ENCODE peak calls at places on chromosomes 13 and 19, in ten cellular contexts. One of them, this sample, is unnamed. For H3K9me3, the result is how much of the 10 kb centered on the place peaks cover.

GRCh38 chr19:46429999-46430398 is 1.3 kb upstream of the PNMA8C start:
- DNase-seq in Caco-2: no peak
- DNase-seq in CD8-positive, alpha-beta T cell: no peak
- DNase-seq in fibroblast of lung: no peak
- DNase-seq in aorta: no peak
- DNase-seq in mucosa of descending colon: no peak
- DNase-seq in upper lobe of left lung: no peak
- DNase-seq in IMR-90: no peak
- DNase-seq in heart right ventricle: no peak
- DNase-seq in K562: no peak
- DNase-seq in this sample: no peak

GRCh38 chr19:17266026-17266425 is 1.2 kb upstream of the BABAM1 start:
- DNase-seq in IMR-90: no peak
- DNase-seq in upper lobe of left lung: no peak
- DNase-seq in fibroblast of lung: no peak
- DNase-seq in Caco-2: no peak
- DNase-seq in aorta: no peak
- DNase-seq in mucosa of descending colon: no peak
- DNase-seq in CD8-positive, alpha-beta T cell: no peak
- DNase-seq in K562: no peak
- DNase-seq in heart right ventricle: no peak
- DNase-seq in this sample: no peak

GRCh38 chr19:40433391-40434216 is 7.8 kb upstream of the SERTAD1 start:
- DNase-seq in mucosa of descending colon: peak
- DNase-seq in upper lobe of left lung: peak
- DNase-seq in IMR-90: peak
- DNase-seq in K562: peak
- DNase-seq in fibroblast of lung: peak
- DNase-seq in Caco-2: peak
- DNase-seq in aorta: peak
- DNase-seq in heart right ventricle: peak
- DNase-seq in CD8-positive, alpha-beta T cell: peak
- DNase-seq in this sample: peak

GRCh38 chr19:54188224-54188871 is 1.0 kb downstream of the MBOAT7 start:
- DNase-seq in heart right ventricle: no peak
- DNase-seq in upper lobe of left lung: no peak
- DNase-seq in Caco-2: no peak
- DNase-seq in fibroblast of lung: peak
- DNase-seq in mucosa of descending colon: peak
- DNase-seq in aorta: no peak
- DNase-seq in K562: peak
- DNase-seq in IMR-90: peak
- DNase-seq in CD8-positive, alpha-beta T cell: peak
- DNase-seq in this sample: no peak

GRCh38 chr19:13149628-13150186 is 468 bp downstream of the STX10 start:
- DNase-seq in heart right ventricle: peak
- DNase-seq in IMR-90: no peak
- DNase-seq in fibroblast of lung: peak
- DNase-seq in upper lobe of left lung: peak
- DNase-seq in CD8-positive, alpha-beta T cell: no peak
- DNase-seq in aorta: peak
- DNase-seq in Caco-2: peak
- DNase-seq in mucosa of descending colon: no peak
- DNase-seq in K562: peak
- DNase-seq in this sample: peak

GRCh38 chr19:2391118-2391725 is 31.2 kb downstream of the TMPRSS9 start:
- DNase-seq in Caco-2: peak
- DNase-seq in heart right ventricle: no peak
- DNase-seq in K562: peak
- DNase-seq in fibroblast of lung: peak
- DNase-seq in CD8-positive, alpha-beta T cell: peak
- DNase-seq in aorta: no peak
- DNase-seq in IMR-90: peak
- DNase-seq in upper lobe of left lung: peak
- DNase-seq in mucosa of descending colon: peak
- DNase-seq in this sample: peak

GRCh38 chr13:45121421-45121820 is 1.1 kb downstream of the GTF2F2 start:
- DNase-seq in Caco-2: no peak
- DNase-seq in aorta: no peak
- DNase-seq in fibroblast of lung: peak
- DNase-seq in upper lobe of left lung: no peak
- DNase-seq in K562: peak
- DNase-seq in mucosa of descending colon: no peak
- DNase-seq in heart right ventricle: no peak
- DNase-seq in IMR-90: peak
- DNase-seq in CD8-positive, alpha-beta T cell: no peak
- DNase-seq in this sample: no peak

GRCh38 chr19:40640744-40641143 is 39.6 kb downstream of the LTBP4 start:
- DNase-seq in Caco-2: no peak
- DNase-seq in IMR-90: peak
- DNase-seq in upper lobe of left lung: no peak
- DNase-seq in aorta: no peak
- DNase-seq in CD8-positive, alpha-beta T cell: no peak
- DNase-seq in fibroblast of lung: peak
- DNase-seq in mucosa of descending colon: no peak
- DNase-seq in heart right ventricle: peak
- DNase-seq in K562: peak
- DNase-seq in this sample: no peak

GRCh38 chr13:22487932-22488331 is 692.8 kb upstream of the SGCG start:
- DNase-seq in Caco-2: no peak
- DNase-seq in aorta: no peak
- DNase-seq in heart right ventricle: no peak
- DNase-seq in fibroblast of lung: no peak
- DNase-seq in CD8-positive, alpha-beta T cell: no peak
- DNase-seq in mucosa of descending colon: no peak
- DNase-seq in upper lobe of left lung: no peak
- DNase-seq in K562: no peak
- DNase-seq in IMR-90: no peak
- DNase-seq in this sample: no peak

GRCh38 chr13:106153041-106153440 is 382.4 kb downstream of the EFNB2 start:
- DNase-seq in Caco-2: no peak
- DNase-seq in mucosa of descending colon: no peak
- DNase-seq in aorta: no peak
- DNase-seq in fibroblast of lung: no peak
- DNase-seq in heart right ventricle: no peak
- DNase-seq in K562: no peak
- DNase-seq in upper lobe of left lung: no peak
- DNase-seq in CD8-positive, alpha-beta T cell: no peak
- DNase-seq in IMR-90: no peak
- DNase-seq in this sample: no peak

GRCh38 chr19:6802336-6803035 is 30.0 kb downstream of the VAV1 start:
- DNase-seq in CD8-positive, alpha-beta T cell: peak
- DNase-seq in mucosa of descending colon: peak
- DNase-seq in aorta: peak
- DNase-seq in K562: peak
- DNase-seq in heart right ventricle: peak
- DNase-seq in fibroblast of lung: no peak
- DNase-seq in upper lobe of left lung: peak
- DNase-seq in IMR-90: no peak
- DNase-seq in Caco-2: no peak
- DNase-seq in this sample: no peak

GRCh38 chr13:94395889-94396288 is 83.6 kb downstream of the DCT start:
- DNase-seq in K562: no peak
- DNase-seq in IMR-90: no peak
- DNase-seq in heart right ventricle: no peak
- DNase-seq in mucosa of descending colon: no peak
- DNase-seq in CD8-positive, alpha-beta T cell: no peak
- DNase-seq in fibroblast of lung: no peak
- DNase-seq in upper lobe of left lung: no peak
- DNase-seq in Caco-2: no peak
- DNase-seq in aorta: no peak
- DNase-seq in this sample: no peak

GRCh38 chr19:54454781-54455675 is 6.0 kb downstream of the LENG8 start:
- DNase-seq in Caco-2: no peak
- DNase-seq in heart right ventricle: no peak
- DNase-seq in fibroblast of lung: no peak
- DNase-seq in K562: no peak
- DNase-seq in aorta: no peak
- DNase-seq in upper lobe of left lung: no peak
- DNase-seq in mucosa of descending colon: no peak
- DNase-seq in CD8-positive, alpha-beta T cell: no peak
- DNase-seq in IMR-90: no peak
- DNase-seq in this sample: no peak

GRCh38 chr19:3642296-3642695 is 15.7 kb upstream of the CACTIN start:
- DNase-seq in mucosa of descending colon: no peak
- DNase-seq in heart right ventricle: no peak
- DNase-seq in K562: no peak
- DNase-seq in upper lobe of left lung: no peak
- DNase-seq in CD8-positive, alpha-beta T cell: no peak
- DNase-seq in Caco-2: no peak
- DNase-seq in fibroblast of lung: no peak
- DNase-seq in IMR-90: no peak
- DNase-seq in aorta: no peak
- DNase-seq in this sample: no peak

GRCh38 chr19:54162241-54162805 is 2.8 kb upstream of the LENG1 start:
- DNase-seq in Caco-2: peak
- DNase-seq in heart right ventricle: peak
- DNase-seq in IMR-90: peak
- DNase-seq in CD8-positive, alpha-beta T cell: peak
- DNase-seq in fibroblast of lung: peak
- DNase-seq in upper lobe of left lung: peak
- DNase-seq in aorta: peak
- DNase-seq in K562: peak
- DNase-seq in mucosa of descending colon: peak
- DNase-seq in this sample: peak

GRCh38 chr19:37817180-37817911 is 38.0 kb upstream of the ZNF573 start:
- DNase-seq in upper lobe of left lung: peak
- DNase-seq in CD8-positive, alpha-beta T cell: peak
- DNase-seq in fibroblast of lung: peak
- DNase-seq in K562: peak
- DNase-seq in heart right ventricle: peak
- DNase-seq in IMR-90: peak
- DNase-seq in aorta: peak
- DNase-seq in mucosa of descending colon: peak
- DNase-seq in Caco-2: no peak
- DNase-seq in this sample: no peak

GRCh38 chr19:51448745-51449093 is 9.5 kb downstream of the SIGLEC8 start:
- DNase-seq in aorta: no peak
- DNase-seq in upper lobe of left lung: no peak
- DNase-seq in CD8-positive, alpha-beta T cell: no peak
- DNase-seq in heart right ventricle: no peak
- DNase-seq in fibroblast of lung: no peak
- DNase-seq in IMR-90: no peak
- DNase-seq in Caco-2: no peak
- DNase-seq in mucosa of descending colon: no peak
- DNase-seq in K562: peak
- DNase-seq in this sample: no peak
- H3K4me3 ChIP-seq in aorta: no peak
- H3K4me3 ChIP-seq in upper lobe of left lung: no peak
- H3K4me3 ChIP-seq in CD8-positive, alpha-beta T cell: no peak
- H3K4me3 ChIP-seq in heart right ventricle: no peak
- H3K4me3 ChIP-seq in fibroblast of lung: no peak
- H3K4me3 ChIP-seq in IMR-90: no peak
- H3K4me3 ChIP-seq in Caco-2: no peak
- H3K4me3 ChIP-seq in mucosa of descending colon: no peak
- H3K4me3 ChIP-seq in K562: no peak
- H3K4me3 ChIP-seq in this sample: no peak

DNA sequence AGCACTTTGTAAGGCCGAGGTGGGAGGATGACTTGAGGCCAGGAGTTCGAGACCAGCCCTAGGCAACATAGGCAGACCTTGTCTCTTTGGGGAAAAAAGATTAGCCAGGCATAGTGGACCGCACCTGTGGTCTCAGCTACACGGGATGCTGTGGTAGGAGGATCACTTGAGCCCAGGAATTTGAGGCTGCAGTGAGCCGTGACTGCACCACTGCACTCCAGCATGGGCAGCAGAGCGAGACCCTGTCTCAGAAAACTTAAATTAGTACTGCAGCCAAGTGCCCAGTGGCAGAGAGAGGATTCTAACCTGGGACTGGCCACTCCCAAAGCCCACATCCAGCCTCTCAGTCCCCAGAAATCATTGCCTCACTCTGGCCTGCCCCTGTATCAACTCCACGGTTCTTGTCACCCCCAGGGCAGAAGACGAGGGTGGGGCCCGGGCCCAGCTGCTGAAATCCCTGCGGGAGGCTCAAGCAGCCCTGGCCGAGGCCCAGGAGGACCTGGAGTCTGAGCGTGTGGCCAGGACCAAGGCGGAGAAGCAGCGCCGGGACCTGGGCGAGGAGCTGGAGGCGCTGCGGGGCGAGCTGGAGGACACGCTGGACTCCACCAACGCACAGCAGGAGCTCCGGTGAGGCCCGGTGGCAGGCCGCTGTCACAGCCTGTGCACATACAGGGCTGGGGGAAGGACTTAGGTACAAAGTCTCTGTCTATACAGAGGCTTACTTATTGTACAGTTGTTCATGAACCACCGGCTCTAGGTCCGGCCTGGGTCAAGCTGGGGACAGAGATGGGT is 53.4 kb downstream of the KCNC3 start:
- DNase-seq in heart right ventricle: no peak
- DNase-seq in upper lobe of left lung: no peak
- DNase-seq in CD8-positive, alpha-beta T cell: no peak
- DNase-seq in IMR-90: no peak
- DNase-seq in aorta: no peak
- DNase-seq in K562: no peak
- DNase-seq in mucosa of descending colon: no peak
- DNase-seq in Caco-2: no peak
- DNase-seq in fibroblast of lung: no peak
- DNase-seq in this sample: no peak
- H3K9me3 ChIP-seq in heart right ventricle: under half
- H3K9me3 ChIP-seq in upper lobe of left lung: under half
- H3K9me3 ChIP-seq in CD8-positive, alpha-beta T cell: under half
- H3K9me3 ChIP-seq in IMR-90: under half
- H3K9me3 ChIP-seq in aorta: under half
- H3K9me3 ChIP-seq in K562: under half
- H3K9me3 ChIP-seq in mucosa of descending colon: under half
- H3K9me3 ChIP-seq in Caco-2: under half
- H3K9me3 ChIP-seq in fibroblast of lung: under half
- H3K9me3 ChIP-seq in this sample: under half

DNA sequence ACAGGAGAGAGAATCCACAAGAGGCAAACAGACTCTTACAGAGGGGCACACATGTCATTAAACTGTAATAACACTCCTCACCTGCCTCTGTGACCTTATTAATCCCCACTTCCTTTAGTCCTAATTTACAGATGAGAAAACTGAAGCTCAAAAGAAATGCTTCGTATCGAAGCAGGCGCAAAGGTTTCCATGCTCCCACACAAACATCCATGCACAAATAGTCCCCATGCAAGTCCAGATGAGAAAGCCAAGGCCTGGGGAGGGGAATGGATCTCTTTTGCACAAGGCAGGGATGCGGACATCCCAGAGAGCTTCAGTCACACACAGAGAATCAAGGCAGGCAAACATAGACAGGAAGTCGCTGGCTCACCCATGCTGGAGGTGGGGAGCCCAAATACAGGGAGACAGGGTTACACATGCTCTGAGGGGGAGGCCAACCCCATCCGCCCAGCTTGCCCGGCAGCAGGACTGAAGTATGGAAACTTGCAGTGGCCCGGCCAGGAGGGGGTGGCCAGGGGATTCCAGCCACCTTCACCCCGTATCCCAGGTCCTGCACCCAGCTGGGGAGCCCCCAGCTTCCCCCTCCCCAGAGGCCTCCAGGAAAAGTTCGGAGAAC is 468 bp downstream of the S1PR5 start:
- DNase-seq in CD8-positive, alpha-beta T cell: peak
- DNase-seq in K562: no peak
- DNase-seq in Caco-2: no peak
- DNase-seq in heart right ventricle: no peak
- DNase-seq in IMR-90: no peak
- DNase-seq in fibroblast of lung: no peak
- DNase-seq in upper lobe of left lung: no peak
- DNase-seq in aorta: no peak
- DNase-seq in mucosa of descending colon: no peak
- DNase-seq in this sample: no peak
- H3K4me3 ChIP-seq in CD8-positive, alpha-beta T cell: peak
- H3K4me3 ChIP-seq in K562: peak
- H3K4me3 ChIP-seq in Caco-2: peak
- H3K4me3 ChIP-seq in heart right ventricle: peak
- H3K4me3 ChIP-seq in IMR-90: peak
- H3K4me3 ChIP-seq in fibroblast of lung: no peak
- H3K4me3 ChIP-seq in upper lobe of left lung: peak
- H3K4me3 ChIP-seq in aorta: no peak
- H3K4me3 ChIP-seq in mucosa of descending colon: no peak
- H3K4me3 ChIP-seq in this sample: peak

GRCh38 chr13:57003682-57004081 is 137.0 kb upstream of the PRR20A start:
- DNase-seq in fibroblast of lung: no peak
- DNase-seq in IMR-90: no peak
- DNase-seq in heart right ventricle: no peak
- DNase-seq in K562: no peak
- DNase-seq in upper lobe of left lung: no peak
- DNase-seq in CD8-positive, alpha-beta T cell: no peak
- DNase-seq in aorta: no peak
- DNase-seq in Caco-2: no peak
- DNase-seq in mucosa of descending colon: no peak
- DNase-seq in this sample: no peak
- H3K9me3 ChIP-seq in fibroblast of lung: under half
- H3K9me3 ChIP-seq in IMR-90: under half
- H3K9me3 ChIP-seq in heart right ventricle: under half
- H3K9me3 ChIP-seq in K562: under half
- H3K9me3 ChIP-seq in upper lobe of left lung: under half
- H3K9me3 ChIP-seq in CD8-positive, alpha-beta T cell: under half
- H3K9me3 ChIP-seq in aorta: under half
- H3K9me3 ChIP-seq in Caco-2: under half
- H3K9me3 ChIP-seq in mucosa of descending colon: under half
- H3K9me3 ChIP-seq in this sample: under half

This sample was measured in HAP-1.